ENCODE peak calls at places on chromosomes 13 and 19, in ten cellular contexts. P is MG63, A is GM23338, S is astrocyte, O is sigmoid colon, W is IMR-90, C is kidney, B is astrocyte of the cerebellum, T is MM.1S, K is kidney epithelial cell. Q is an unnamed sample.

GRCh38 chr13:61727714-61728275 is 312.1 kb upstream of the PCDH20 start:
- DNase-seq in T (no peak), B (peak), K (peak), C (no peak), O (no peak), A (no peak), W (no peak), S (peak), P (no peak), Q (peak)

GRCh38 chr13:39767791-39768564 is 112.5 kb downstream of the COG6 start:
- DNase-seq in W (no peak), A (peak), C (no peak), P (no peak), T (no peak), K (no peak), O (no peak), S (no peak), B (no peak), Q (no peak)

GRCh38 chr13:90683711-90684131 is 663.8 kb upstream of the MIR17HG start:
- DNase-seq in C (no peak), P (no peak), B (no peak), O (no peak), T (no peak), S (peak), A (no peak), W (peak), K (no peak), Q (no peak)

GRCh38 chr19:50465000-50465399 is 11.3 kb upstream of the EMC10 start:
- DNase-seq in K (no peak), P (no peak), S (no peak), A (no peak), O (no peak), W (no peak), T (no peak), B (no peak), C (peak), Q (no peak)

GRCh38 chr13:42211704-42212103 is 60.2 kb upstream of the AKAP11 start:
- DNase-seq in B (no peak), A (no peak), P (peak), C (no peak), T (no peak), W (peak), K (no peak), O (no peak), S (peak), Q (no peak)

GRCh38 chr19:925912-926594 is at the start of gene ARID3A:
- DNase-seq in O (peak), C (peak), A (no peak), P (no peak), S (peak), W (no peak), B (no peak), T (no peak), K (no peak), Q (no peak)

GRCh38 chr13:76828316-76828741 is 57.9 kb downstream of the KCTD12 start:
- DNase-seq in T (no peak), A (no peak), O (no peak), B (no peak), K (no peak), P (no peak), S (no peak), C (no peak), W (peak), Q (no peak)

GRCh38 chr13:20171364-20171763 is 10.5 kb upstream of the GJA3 start:
- DNase-seq in A (no peak), P (no peak), C (no peak), T (no peak), O (no peak), B (peak), S (peak), W (no peak), K (no peak), Q (no peak)

GRCh38 chr13:93674337-93674755 is 447.7 kb downstream of the GPC6 start:
- DNase-seq in T (no peak), B (no peak), W (no peak), C (no peak), P (no peak), A (no peak), K (no peak), O (no peak), S (no peak), Q (no peak)

GRCh38 chr13:98478134-98479129 is 98.5 kb downstream of the STK24 start:
- DNase-seq in P (no peak), B (peak), S (peak), K (peak), W (peak), O (no peak), T (no peak), C (no peak), A (peak), Q (no peak)

GRCh38 chr13:23739597-23739996 is 149.6 kb downstream of the MIPEP start:
- DNase-seq in O (no peak), A (no peak), C (no peak), T (no peak), S (no peak), P (no peak), W (no peak), B (no peak), K (no peak), Q (no peak)

GRCh38 chr19:2332341-2333026 is 4.0 kb downstream of the SPPL2B start:
- DNase-seq in W (no peak), K (no peak), T (peak), C (peak), B (no peak), S (no peak), O (no peak), A (no peak), P (no peak), Q (no peak)

DNA sequence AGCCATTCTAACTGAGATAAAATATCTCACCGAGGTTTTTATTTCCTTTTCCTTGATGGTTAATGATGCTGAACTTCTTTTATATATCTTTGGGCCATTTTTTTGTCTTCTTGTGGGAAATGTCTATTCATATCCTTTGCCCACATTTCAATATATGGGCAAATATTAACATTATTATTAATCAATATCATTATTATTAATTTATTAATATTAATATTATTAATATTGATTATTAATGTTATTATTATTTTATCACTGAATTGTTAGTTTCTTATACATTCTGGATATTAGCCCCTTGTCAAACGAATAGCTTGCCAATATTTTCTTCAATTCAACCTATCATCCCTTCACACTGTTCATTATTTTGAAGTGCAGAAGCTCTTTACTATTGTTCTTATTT is 2203.6 kb downstream of the PCDH9 start:
- DNase-seq in A (no peak), K (no peak), W (no peak), S (no peak), P (no peak), O (no peak), T (no peak), C (no peak), B (no peak), Q (no peak)
- H3K4me3 ChIP-seq in A (no peak), K (no peak), W (no peak), S (no peak), P (no peak), O (no peak), T (no peak), C (no peak), B (no peak), Q (no peak)

DNA sequence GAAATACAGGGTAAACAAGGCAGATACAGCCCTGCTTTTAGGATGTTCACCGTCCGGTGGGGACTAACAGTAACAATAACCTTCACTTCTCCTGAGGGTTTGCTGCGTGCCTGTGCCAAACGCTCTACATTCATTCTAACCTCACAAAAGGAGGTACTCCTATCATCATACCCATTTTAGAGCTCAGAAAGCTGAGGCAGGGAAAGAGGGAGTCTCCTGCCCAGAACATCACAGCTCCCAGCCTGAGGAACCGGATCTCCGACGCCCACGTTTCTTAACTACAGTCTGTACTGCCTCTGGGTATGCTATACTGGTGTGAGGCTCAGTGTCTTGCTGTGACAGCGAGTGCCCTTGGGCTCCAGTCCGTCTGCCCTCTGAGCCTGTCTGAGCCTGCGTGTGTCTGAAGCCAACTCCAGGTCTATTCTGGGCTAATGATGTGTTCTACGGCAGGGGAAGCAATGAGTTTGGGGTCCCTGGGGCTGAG is 5.1 kb downstream of the LIPE start:
- DNase-seq in O (no peak), A (no peak), S (no peak), B (no peak), P (no peak), T (no peak), C (peak), W (no peak), K (no peak), Q (no peak)
- H3K4me3 ChIP-seq in O (no peak), A (peak), S (no peak), B (no peak), P (no peak), T (peak), C (peak), W (no peak), K (no peak), Q (peak)

DNA sequence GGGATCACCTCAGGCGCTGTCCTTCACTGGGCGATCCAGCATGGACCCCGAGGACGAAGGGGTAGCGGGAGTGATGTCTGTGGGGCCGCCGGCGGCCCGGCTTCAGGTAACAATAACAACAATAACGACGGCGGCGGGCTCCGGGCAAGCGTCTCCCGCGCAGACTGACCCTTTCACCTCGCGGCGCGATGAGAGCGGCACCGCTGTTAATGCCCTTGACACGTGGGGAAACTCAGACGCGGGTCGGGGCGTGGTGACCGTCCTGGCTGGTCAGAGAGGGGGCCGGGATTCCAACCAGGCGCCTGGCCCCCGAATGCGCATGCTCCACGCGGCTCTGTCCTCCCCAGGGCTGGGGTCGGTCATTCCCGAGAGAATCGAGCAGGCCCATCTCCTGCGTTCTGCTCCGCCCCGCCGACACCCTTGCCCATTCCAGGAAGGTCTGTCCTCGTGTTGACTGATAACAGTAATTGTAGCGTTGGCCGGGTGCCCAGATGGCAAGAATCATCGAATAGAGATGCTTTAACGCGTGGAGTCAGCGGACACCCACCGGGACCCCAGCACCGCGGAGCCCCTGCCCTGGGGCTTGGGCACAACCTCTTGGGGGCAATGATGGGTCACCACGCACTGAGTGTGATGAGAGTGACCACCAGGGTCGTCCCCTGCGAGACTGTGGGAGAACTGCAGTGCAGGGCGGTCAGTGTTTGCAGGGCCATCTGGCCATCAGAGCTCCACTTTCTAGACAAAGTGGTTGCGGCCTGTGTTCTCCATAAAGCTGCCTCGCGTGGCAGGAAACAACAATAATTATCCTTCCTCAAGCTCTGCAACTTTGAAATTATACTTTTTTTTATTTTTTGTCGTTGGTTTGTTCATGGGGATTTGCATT is 528 bp downstream of the ZNF8 start:
- DNase-seq in S (peak), B (no peak), A (peak), T (no peak), K (no peak), O (peak), W (peak), P (peak), C (peak), Q (peak)
- H3K4me3 ChIP-seq in S (peak), B (peak), A (peak), T (peak), K (peak), O (peak), W (peak), P (peak), C (peak), Q (peak)

DNA sequence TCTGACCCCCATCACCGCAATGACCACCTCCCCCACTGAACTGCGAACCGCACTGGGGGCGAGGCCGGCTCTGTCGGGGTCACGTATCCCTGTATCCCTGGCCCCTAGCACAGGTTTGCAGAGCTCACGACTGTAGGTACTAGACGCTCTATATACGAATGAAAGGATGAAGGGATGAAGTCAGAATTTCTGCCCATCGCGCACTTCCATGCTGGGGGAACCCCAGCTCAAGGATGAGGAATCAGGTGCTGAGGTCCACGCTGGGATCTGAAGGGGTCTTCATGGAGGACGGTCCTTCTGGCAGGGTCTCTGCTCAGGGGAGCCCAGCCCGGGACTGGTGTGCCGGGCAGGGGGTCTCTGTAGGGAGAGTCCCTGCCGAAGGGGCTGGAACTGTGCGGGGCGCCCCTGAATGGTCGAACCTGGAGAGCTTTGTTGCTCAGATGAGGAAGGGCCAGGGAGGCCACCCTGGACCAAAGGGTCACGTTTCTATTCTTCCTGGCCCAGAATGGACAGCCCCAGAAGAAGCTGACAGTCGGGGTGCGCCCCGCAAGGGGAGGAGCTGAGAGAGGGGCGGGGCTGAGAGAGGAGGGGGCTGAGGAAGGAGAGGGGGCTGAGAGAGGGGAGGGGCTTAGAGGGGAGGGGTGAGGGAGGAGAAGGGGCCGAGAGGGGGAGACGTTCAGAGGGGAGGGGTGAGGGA is 37.9 kb upstream of the SEMA6B start:
- DNase-seq in C (no peak), T (no peak), B (no peak), K (no peak), O (no peak), P (no peak), S (no peak), A (no peak), W (no peak), Q (no peak)
- H3K4me3 ChIP-seq in C (no peak), T (peak), B (no peak), K (no peak), O (no peak), P (no peak), S (no peak), A (peak), W (no peak), Q (peak)

GRCh38 chr19:17947815-17948473 is 15.1 kb downstream of the CCDC124 start:
- DNase-seq in S (peak), O (peak), W (peak), K (peak), C (peak), T (peak), B (peak), P (peak), A (peak), Q (peak)

GRCh38 chr19:17948967-17949930 is 16.4 kb downstream of the CCDC124 start:
- DNase-seq in T (no peak), S (no peak), K (no peak), C (peak), O (no peak), A (no peak), W (no peak), B (no peak), P (no peak), Q (no peak)

GRCh38 chr19:17949956-17950309 is 17.0 kb upstream of the KCNN1 start:
- DNase-seq in C (no peak), A (peak), O (no peak), B (no peak), P (no peak), K (no peak), S (no peak), T (no peak), W (no peak), Q (no peak)

GRCh38 chr19:17946965-17947784 is 14.4 kb downstream of the CCDC124 start:
- DNase-seq in K (no peak), P (no peak), B (no peak), A (peak), C (peak), S (no peak), O (no peak), W (no peak), T (peak), Q (no peak)

GRCh38 chr19:17948474-17948966 is 15.7 kb downstream of the CCDC124 start:
- DNase-seq in S (no peak), C (no peak), B (no peak), O (no peak), T (no peak), P (no peak), K (no peak), W (no peak), A (peak), Q (no peak)
- H3K4me3 ChIP-seq in S (no peak), C (no peak), B (peak), O (peak), T (peak), P (peak), K (peak), W (peak), A (peak), Q (peak)

DNA sequence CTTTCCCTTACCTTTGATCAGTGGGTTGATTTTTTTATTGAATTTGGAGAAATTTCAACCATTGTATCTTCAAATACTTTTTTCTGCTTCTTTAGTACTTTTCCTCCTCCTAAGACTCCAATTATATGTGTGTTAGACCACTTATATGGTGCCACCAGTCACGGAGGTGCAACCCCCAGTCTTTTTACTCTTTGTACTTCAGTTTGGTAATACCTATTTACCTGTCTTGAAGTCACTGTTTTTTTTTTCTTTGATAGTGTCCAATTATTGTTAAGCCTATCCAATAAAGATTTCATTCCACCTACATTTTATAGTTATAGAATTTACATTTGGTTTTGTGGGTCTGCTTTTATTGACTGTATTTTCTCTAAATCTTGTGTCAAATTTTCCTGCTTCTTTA is 14.9 kb downstream of the ZNF283 start:
- DNase-seq in O (no peak), W (no peak), K (no peak), B (no peak), T (no peak), C (no peak), P (no peak), S (no peak), A (peak), Q (no peak)
- H3K4me3 ChIP-seq in O (no peak), W (no peak), K (no peak), B (no peak), T (no peak), C (peak), P (no peak), S (no peak), A (no peak), Q (no peak)

GRCh38 chr19:38924383-38924782 is 6.2 kb downstream of the SARS2 start:
- DNase-seq in A (no peak), C (no peak), S (no peak), O (no peak), K (no peak), B (no peak), T (no peak), W (no peak), P (no peak), Q (no peak)
- H3K4me3 ChIP-seq in A (no peak), C (no peak), S (no peak), O (no peak), K (no peak), B (no peak), T (no peak), W (no peak), P (no peak), Q (no peak)

GRCh38 chr13:101346942-101347728 is 69.2 kb downstream of the NALCN start:
- DNase-seq in A (no peak), B (no peak), S (peak), T (no peak), K (no peak), W (peak), O (no peak), C (no peak), P (no peak), Q (peak)

GRCh38 chr13:101341464-101341863 is 74.8 kb downstream of the NALCN start:
- DNase-seq in P (no peak), K (no peak), A (no peak), C (no peak), O (no peak), W (peak), B (no peak), S (peak), T (no peak), Q (no peak)

GRCh38 chr13:101343128-101343787 is 73.0 kb downstream of the NALCN start:
- DNase-seq in O (no peak), T (no peak), A (peak), B (no peak), S (peak), W (peak), K (no peak), P (peak), C (no peak), Q (no peak)

DNA sequence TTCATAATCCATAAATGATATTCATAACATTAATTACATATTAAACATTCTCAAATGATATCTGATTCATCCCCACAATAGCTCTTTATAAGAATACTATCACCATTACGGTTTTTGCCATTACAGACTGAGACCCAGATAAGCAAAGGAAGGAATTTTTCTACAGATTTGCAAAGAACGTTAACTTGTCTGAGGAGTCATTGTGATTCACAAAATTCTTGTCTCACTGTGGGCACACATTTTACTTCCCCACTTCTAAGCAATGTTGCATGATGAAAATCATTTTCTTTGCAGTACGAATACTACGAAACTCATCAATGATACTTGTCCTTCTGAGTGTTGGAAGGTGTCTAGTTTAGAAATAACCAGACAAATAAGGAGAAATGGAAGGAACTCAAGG is 70.1 kb downstream of the NALCN start:
- DNase-seq in P (no peak), S (peak), A (no peak), W (peak), C (no peak), O (no peak), B (no peak), K (no peak), T (no peak), Q (no peak)
- H3K4me3 ChIP-seq in P (no peak), S (no peak), A (no peak), W (no peak), C (no peak), O (no peak), B (no peak), K (no peak), T (no peak), Q (no peak)

Q was measured in skeletal muscle cell.